ENCODE peak calls at places on chromosomes 16 and 17, in eight cellular contexts. One of them, this sample, is unnamed.

GRCh38 chr16:474420-475122 is 49.1 kb downstream of the RAB11FIP3 start:
- DNase-seq in astrocyte of the cerebellum: no peak
- DNase-seq in endothelial cell of umbilical vein: no peak
- DNase-seq in PC-9: no peak
- DNase-seq in CD8-positive, alpha-beta memory T cell: no peak
- DNase-seq in PC-3: no peak
- DNase-seq in uterus: no peak
- DNase-seq in fibroblast of lung: no peak
- DNase-seq in this sample: no peak

GRCh38 chr16:81645303-81645702 is 133.8 kb upstream of the PLCG2 start:
- DNase-seq in uterus: peak; percentile 56
- DNase-seq in astrocyte of the cerebellum: peak; percentile 88
- DNase-seq in CD8-positive, alpha-beta memory T cell: no peak
- DNase-seq in endothelial cell of umbilical vein: peak; percentile 33
- DNase-seq in PC-9: no peak
- DNase-seq in fibroblast of lung: peak; percentile 97
- DNase-seq in PC-3: peak; percentile 78
- DNase-seq in this sample: no peak

GRCh38 chr17:67759355-67760171 is 41.8 kb downstream of the NOL11 start:
- DNase-seq in PC-9: no peak
- DNase-seq in CD8-positive, alpha-beta memory T cell: no peak
- DNase-seq in uterus: no peak
- DNase-seq in astrocyte of the cerebellum: no peak
- DNase-seq in fibroblast of lung: peak; percentile 16
- DNase-seq in PC-3: no peak
- DNase-seq in endothelial cell of umbilical vein: no peak
- DNase-seq in this sample: no peak

GRCh38 chr17:61366715-61367413 is 32.8 kb upstream of the TBX2 start:
- DNase-seq in endothelial cell of umbilical vein: no peak
- DNase-seq in uterus: no peak
- DNase-seq in fibroblast of lung: no peak
- DNase-seq in CD8-positive, alpha-beta memory T cell: no peak
- DNase-seq in astrocyte of the cerebellum: no peak
- DNase-seq in PC-3: no peak
- DNase-seq in PC-9: no peak
- DNase-seq in this sample: no peak

GRCh38 chr16:70757183-70757582 is 43.8 kb downstream of the VAC14 start:
- DNase-seq in uterus: no peak
- DNase-seq in astrocyte of the cerebellum: no peak
- DNase-seq in PC-3: no peak
- DNase-seq in CD8-positive, alpha-beta memory T cell: no peak
- DNase-seq in fibroblast of lung: no peak
- DNase-seq in endothelial cell of umbilical vein: no peak
- DNase-seq in PC-9: no peak
- DNase-seq in this sample: no peak

GRCh38 chr16:87246269-87247065 is 70.7 kb downstream of the C16orf95 start:
- DNase-seq in fibroblast of lung: no peak
- DNase-seq in uterus: no peak
- DNase-seq in astrocyte of the cerebellum: no peak
- DNase-seq in endothelial cell of umbilical vein: no peak
- DNase-seq in PC-9: no peak
- DNase-seq in PC-3: no peak
- DNase-seq in CD8-positive, alpha-beta memory T cell: no peak
- DNase-seq in this sample: no peak

GRCh38 chr16:88405325-88406060 is 22.7 kb downstream of the ZNF469 start:
- DNase-seq in uterus: peak; percentile 53
- DNase-seq in fibroblast of lung: peak; percentile 53
- DNase-seq in endothelial cell of umbilical vein: no peak
- DNase-seq in astrocyte of the cerebellum: no peak
- DNase-seq in CD8-positive, alpha-beta memory T cell: no peak
- DNase-seq in PC-3: no peak
- DNase-seq in PC-9: no peak
- DNase-seq in this sample: no peak

GRCh38 chr16:88481851-88482250 is 28.8 kb downstream of the ZFPM1 start:
- DNase-seq in CD8-positive, alpha-beta memory T cell: no peak
- DNase-seq in uterus: no peak
- DNase-seq in endothelial cell of umbilical vein: no peak
- DNase-seq in fibroblast of lung: no peak
- DNase-seq in PC-9: no peak
- DNase-seq in PC-3: no peak
- DNase-seq in astrocyte of the cerebellum: no peak
- DNase-seq in this sample: no peak

GRCh38 chr16:68724797-68725196 is 12.3 kb upstream of the CDH1 start:
- DNase-seq in astrocyte of the cerebellum: no peak
- DNase-seq in fibroblast of lung: no peak
- DNase-seq in endothelial cell of umbilical vein: no peak
- DNase-seq in CD8-positive, alpha-beta memory T cell: no peak
- DNase-seq in uterus: no peak
- DNase-seq in PC-9: no peak
- DNase-seq in PC-3: no peak
- DNase-seq in this sample: no peak

GRCh38 chr17:19867654-19868395 is at the start of gene ULK2:
- DNase-seq in uterus: peak; percentile 65
- DNase-seq in CD8-positive, alpha-beta memory T cell: no peak
- DNase-seq in astrocyte of the cerebellum: peak; percentile 38
- DNase-seq in PC-9: peak; percentile 34
- DNase-seq in endothelial cell of umbilical vein: peak; percentile 72
- DNase-seq in PC-3: peak; percentile 61
- DNase-seq in fibroblast of lung: peak; percentile 84
- DNase-seq in this sample: no peak

GRCh38 chr17:40312131-40312731 is 3.3 kb downstream of the RARA start:
- DNase-seq in fibroblast of lung: no peak
- DNase-seq in endothelial cell of umbilical vein: no peak
- DNase-seq in astrocyte of the cerebellum: no peak
- DNase-seq in PC-9: peak; percentile 80
- DNase-seq in CD8-positive, alpha-beta memory T cell: no peak
- DNase-seq in PC-3: peak; percentile 59
- DNase-seq in uterus: peak; percentile 26
- DNase-seq in this sample: no peak

GRCh38 chr16:74652249-74652648 is 14.4 kb downstream of the RFWD3 start:
- DNase-seq in fibroblast of lung: no peak
- DNase-seq in PC-3: no peak
- DNase-seq in CD8-positive, alpha-beta memory T cell: no peak
- DNase-seq in astrocyte of the cerebellum: no peak
- DNase-seq in endothelial cell of umbilical vein: no peak
- DNase-seq in uterus: no peak
- DNase-seq in PC-9: no peak
- DNase-seq in this sample: no peak

GRCh38 chr16:25176136-25176535 is 40.6 kb upstream of the AQP8 start:
- DNase-seq in fibroblast of lung: no peak
- DNase-seq in uterus: no peak
- DNase-seq in PC-3: no peak
- DNase-seq in PC-9: no peak
- DNase-seq in astrocyte of the cerebellum: no peak
- DNase-seq in CD8-positive, alpha-beta memory T cell: no peak
- DNase-seq in endothelial cell of umbilical vein: no peak
- DNase-seq in this sample: no peak

GRCh38 chr16:1002399-1003161 is 21.0 kb downstream of the SOX8 start:
- DNase-seq in fibroblast of lung: peak; percentile 75
- DNase-seq in CD8-positive, alpha-beta memory T cell: no peak
- DNase-seq in PC-9: peak; percentile 96
- DNase-seq in endothelial cell of umbilical vein: peak; percentile 81
- DNase-seq in PC-3: peak; percentile 94
- DNase-seq in uterus: no peak
- DNase-seq in astrocyte of the cerebellum: peak; percentile 59
- DNase-seq in this sample: peak; percentile 8

GRCh38 chr17:50680126-50680525 is 27.6 kb downstream of the ANKRD40 start:
- DNase-seq in uterus: no peak
- DNase-seq in PC-3: no peak
- DNase-seq in endothelial cell of umbilical vein: no peak
- DNase-seq in astrocyte of the cerebellum: no peak
- DNase-seq in PC-9: no peak
- DNase-seq in fibroblast of lung: no peak
- DNase-seq in CD8-positive, alpha-beta memory T cell: no peak
- DNase-seq in this sample: no peak

GRCh38 chr17:50682938-50683337 is 24.8 kb downstream of the ANKRD40 start:
- DNase-seq in PC-9: no peak
- DNase-seq in PC-3: no peak
- DNase-seq in fibroblast of lung: no peak
- DNase-seq in astrocyte of the cerebellum: no peak
- DNase-seq in CD8-positive, alpha-beta memory T cell: no peak
- DNase-seq in endothelial cell of umbilical vein: no peak
- DNase-seq in uterus: no peak
- DNase-seq in this sample: no peak

GRCh38 chr17:50682441-50682840 is 25.3 kb downstream of the ANKRD40 start:
- DNase-seq in astrocyte of the cerebellum: no peak
- DNase-seq in fibroblast of lung: no peak
- DNase-seq in uterus: no peak
- DNase-seq in CD8-positive, alpha-beta memory T cell: no peak
- DNase-seq in PC-9: no peak
- DNase-seq in PC-3: no peak
- DNase-seq in endothelial cell of umbilical vein: no peak
- DNase-seq in this sample: no peak

GRCh38 chr17:50683434-50684287 is 24.1 kb downstream of the ANKRD40 start:
- DNase-seq in endothelial cell of umbilical vein: no peak
- DNase-seq in uterus: no peak
- DNase-seq in astrocyte of the cerebellum: no peak
- DNase-seq in PC-3: no peak
- DNase-seq in fibroblast of lung: no peak
- DNase-seq in PC-9: no peak
- DNase-seq in CD8-positive, alpha-beta memory T cell: no peak
- DNase-seq in this sample: no peak

GRCh38 chr17:50681260-50682200 is 26.2 kb downstream of the ANKRD40 start:
- DNase-seq in endothelial cell of umbilical vein: peak; percentile 83
- DNase-seq in PC-3: peak; percentile 84
- DNase-seq in astrocyte of the cerebellum: peak; percentile 59
- DNase-seq in uterus: peak; percentile 57
- DNase-seq in fibroblast of lung: peak; percentile 77
- DNase-seq in CD8-positive, alpha-beta memory T cell: no peak
- DNase-seq in PC-9: peak; percentile 31
- DNase-seq in this sample: no peak
- H3K4me3 ChIP-seq in endothelial cell of umbilical vein: no peak overlapping the region
- H3K4me3 ChIP-seq in PC-3: no peak overlapping the region
- H3K4me3 ChIP-seq in astrocyte of the cerebellum: no peak overlapping the region
- H3K4me3 ChIP-seq in uterus: no peak overlapping the region
- H3K4me3 ChIP-seq in fibroblast of lung: no peak overlapping the region
- H3K4me3 ChIP-seq in CD8-positive, alpha-beta memory T cell: no peak overlapping the region
- H3K4me3 ChIP-seq in PC-9: no peak overlapping the region
- H3K4me3 ChIP-seq in this sample: no peak overlapping the region

GRCh38 chr16:84832488-84833141 is 12.8 kb downstream of the CRISPLD2 start:
- DNase-seq in PC-9: no peak
- DNase-seq in endothelial cell of umbilical vein: no peak
- DNase-seq in CD8-positive, alpha-beta memory T cell: no peak
- DNase-seq in PC-3: no peak
- DNase-seq in astrocyte of the cerebellum: peak; percentile 95
- DNase-seq in uterus: peak; percentile 97
- DNase-seq in fibroblast of lung: peak; percentile 94
- DNase-seq in this sample: no peak
- H3K4me3 ChIP-seq in PC-9: no peak overlapping the region
- H3K4me3 ChIP-seq in endothelial cell of umbilical vein: no peak overlapping the region
- H3K4me3 ChIP-seq in CD8-positive, alpha-beta memory T cell: no peak overlapping the region
- H3K4me3 ChIP-seq in PC-3: no peak overlapping the region
- H3K4me3 ChIP-seq in astrocyte of the cerebellum: no peak overlapping the region
- H3K4me3 ChIP-seq in uterus: no peak overlapping the region
- H3K4me3 ChIP-seq in fibroblast of lung: peak overlapping the region; percentile 32
- H3K4me3 ChIP-seq in this sample: no peak overlapping the region

DNA sequence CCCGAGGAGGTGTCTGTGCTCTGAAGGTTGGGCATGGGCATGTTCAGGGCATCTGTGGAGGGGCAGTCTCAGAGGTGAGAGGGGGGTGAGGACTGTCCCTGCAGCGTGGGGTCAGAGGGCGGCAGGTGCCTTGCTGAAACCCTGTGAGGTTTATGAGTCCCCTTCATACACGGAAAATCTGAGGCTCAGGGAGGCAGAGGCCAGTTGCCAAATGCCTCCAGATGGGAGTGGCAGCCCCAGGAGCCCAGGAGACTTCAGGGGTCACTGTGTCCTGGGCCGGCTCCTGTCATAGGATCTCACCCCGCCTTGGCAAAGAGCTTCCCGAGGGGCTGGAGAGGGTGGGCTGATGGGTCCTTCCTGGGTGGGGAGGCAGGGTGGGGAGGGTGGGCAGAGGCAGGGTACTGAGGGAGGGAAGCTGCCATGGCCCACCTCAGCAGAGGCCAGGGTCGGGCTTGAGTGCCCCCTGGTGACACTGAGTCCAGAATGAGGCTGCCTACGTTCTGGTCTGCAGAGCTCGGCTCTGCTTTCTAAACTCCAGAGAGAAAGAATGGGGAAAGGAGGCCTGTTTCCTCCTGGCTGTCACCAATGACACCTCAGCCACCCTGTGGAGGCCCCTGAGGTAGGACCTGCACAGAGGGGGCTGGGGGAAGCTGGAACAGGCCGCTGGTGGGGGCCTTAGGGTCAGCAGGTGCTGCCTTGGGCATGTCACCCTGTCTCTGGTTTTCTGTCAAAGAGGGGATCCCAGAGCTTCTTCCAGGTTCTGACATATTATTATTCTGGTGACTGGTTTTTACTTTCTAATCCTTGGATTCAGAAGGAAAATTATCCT is 1.1 kb downstream of the LGALS9 start:
- DNase-seq in PC-9: no peak
- DNase-seq in astrocyte of the cerebellum: no peak
- DNase-seq in CD8-positive, alpha-beta memory T cell: no peak
- DNase-seq in fibroblast of lung: no peak
- DNase-seq in endothelial cell of umbilical vein: no peak
- DNase-seq in uterus: no peak
- DNase-seq in PC-3: no peak
- DNase-seq in this sample: no peak
- H3K4me3 ChIP-seq in PC-9: no peak overlapping the region
- H3K4me3 ChIP-seq in astrocyte of the cerebellum: no peak overlapping the region
- H3K4me3 ChIP-seq in CD8-positive, alpha-beta memory T cell: peak overlapping the region; percentile 89
- H3K4me3 ChIP-seq in fibroblast of lung: no peak overlapping the region
- H3K4me3 ChIP-seq in endothelial cell of umbilical vein: no peak overlapping the region
- H3K4me3 ChIP-seq in uterus: no peak overlapping the region
- H3K4me3 ChIP-seq in PC-3: no peak overlapping the region
- H3K4me3 ChIP-seq in this sample: peak overlapping the region; percentile 66

GRCh38 chr17:82302498-82302963 is 14.9 kb downstream of the CD7 start:
- DNase-seq in endothelial cell of umbilical vein: no peak
- DNase-seq in CD8-positive, alpha-beta memory T cell: no peak
- DNase-seq in astrocyte of the cerebellum: no peak
- DNase-seq in PC-3: no peak
- DNase-seq in uterus: no peak
- DNase-seq in PC-9: no peak
- DNase-seq in fibroblast of lung: no peak
- DNase-seq in this sample: no peak
- H3K4me3 ChIP-seq in endothelial cell of umbilical vein: no peak overlapping the region
- H3K4me3 ChIP-seq in CD8-positive, alpha-beta memory T cell: peak overlapping the region; percentile 59
- H3K4me3 ChIP-seq in astrocyte of the cerebellum: no peak overlapping the region
- H3K4me3 ChIP-seq in PC-3: no peak overlapping the region
- H3K4me3 ChIP-seq in uterus: no peak overlapping the region
- H3K4me3 ChIP-seq in PC-9: no peak overlapping the region
- H3K4me3 ChIP-seq in fibroblast of lung: no peak overlapping the region
- H3K4me3 ChIP-seq in this sample: no peak overlapping the region